ENCODE peak calls at places on chromosomes 6 and 20, in six cellular contexts. X is cardiac muscle cell, A is breast epithelium, M is HTR-8/SVneo, N is SJSA1, D is small intestine. P is an unnamed sample.

GRCh38 chr6:1695546-1696494 is 86.1 kb downstream of the FOXC1 start:
- DNase-seq in M (no peak), X (no peak), A (no peak), D (no peak), N (no peak), P (no peak)

GRCh38 chr6:148440021-148440420 is 97.4 kb downstream of the SASH1 start:
- DNase-seq in X (no peak), N (no peak), A (no peak), D (no peak), M (no peak), P (no peak)

GRCh38 chr6:10582774-10583508 is 61.8 kb downstream of the GCNT2 start:
- DNase-seq in N (no peak), A (no peak), X (no peak), D (no peak), M (no peak), P (no peak)

GRCh38 chr6:101397199-101397598 is 3.7 kb downstream of the GRIK2 start:
- DNase-seq in A (no peak), N (no peak), X (peak), D (no peak), M (no peak), P (no peak)

GRCh38 chr20:35151739-35152138 is 4.6 kb upstream of the EDEM2 start:
- DNase-seq in N (no peak), M (no peak), A (no peak), X (peak), D (no peak), P (no peak)

GRCh38 chr20:57210054-57210910 is 56.2 kb downstream of the BMP7 start:
- DNase-seq in A (no peak), D (peak), N (no peak), X (no peak), M (no peak), P (no peak)

GRCh38 chr6:35291491-35291890 is 6.1 kb upstream of the DEF6 start:
- DNase-seq in N (no peak), X (no peak), A (no peak), D (no peak), M (no peak), P (no peak)

GRCh38 chr20:57323034-57323433 is 6.6 kb upstream of the SPO11 start:
- DNase-seq in M (no peak), N (no peak), X (peak), A (peak), D (no peak), P (no peak)

GRCh38 chr20:53168491-53168890 is 196.3 kb downstream of the TSHZ2 start:
- DNase-seq in D (no peak), M (no peak), X (no peak), A (no peak), N (no peak), P (no peak)